ENCODE peak calls at places on chromosomes 5 and 9, in five cellular contexts. One of them, this sample, is unnamed.

GRCh38 chr9:107827304-107827703 is 337.7 kb upstream of the KLF4 start:
- DNase-seq in stimulated activated CD8-positive, alpha-beta memory T cell treated with anti-CD3 and anti-CD28 coated beads, Interleukin-7, amount 100 ng/mL, for 1 hour: no peak
- DNase-seq in substantia nigra: no peak
- DNase-seq in fibroblast of the aortic adventitia: peak
- DNase-seq in globus pallidus: no peak
- DNase-seq in this sample: no peak

GRCh38 chr9:89319015-89319905 is 960 bp downstream of the SECISBP2 start:
- DNase-seq in stimulated activated CD8-positive, alpha-beta memory T cell treated with anti-CD3 and anti-CD28 coated beads, Interleukin-7, amount 100 ng/mL, for 1 hour: no peak
- DNase-seq in substantia nigra: no peak
- DNase-seq in fibroblast of the aortic adventitia: no peak
- DNase-seq in globus pallidus: no peak
- DNase-seq in this sample: no peak

GRCh38 chr5:175288048-175288621 is 155.8 kb downstream of the DRD1 start:
- DNase-seq in stimulated activated CD8-positive, alpha-beta memory T cell treated with anti-CD3 and anti-CD28 coated beads, Interleukin-7, amount 100 ng/mL, for 1 hour: no peak
- DNase-seq in substantia nigra: no peak
- DNase-seq in fibroblast of the aortic adventitia: peak
- DNase-seq in globus pallidus: no peak
- DNase-seq in this sample: no peak

GRCh38 chr5:27437594-27438200 is 399.3 kb upstream of the CDH9 start:
- DNase-seq in stimulated activated CD8-positive, alpha-beta memory T cell treated with anti-CD3 and anti-CD28 coated beads, Interleukin-7, amount 100 ng/mL, for 1 hour: no peak
- DNase-seq in substantia nigra: no peak
- DNase-seq in fibroblast of the aortic adventitia: no peak
- DNase-seq in globus pallidus: no peak
- DNase-seq in this sample: no peak

GRCh38 chr9:130549093-130549735 is 30.2 kb upstream of the FUBP3 start:
- DNase-seq in stimulated activated CD8-positive, alpha-beta memory T cell treated with anti-CD3 and anti-CD28 coated beads, Interleukin-7, amount 100 ng/mL, for 1 hour: no peak
- DNase-seq in substantia nigra: no peak
- DNase-seq in fibroblast of the aortic adventitia: no peak
- DNase-seq in globus pallidus: no peak
- DNase-seq in this sample: no peak

GRCh38 chr5:115423541-115423940 is 121.0 kb downstream of the FEM1C start:
- DNase-seq in stimulated activated CD8-positive, alpha-beta memory T cell treated with anti-CD3 and anti-CD28 coated beads, Interleukin-7, amount 100 ng/mL, for 1 hour: no peak
- DNase-seq in substantia nigra: no peak
- DNase-seq in fibroblast of the aortic adventitia: peak
- DNase-seq in globus pallidus: peak
- DNase-seq in this sample: no peak

GRCh38 chr5:147901555-147901954 is 4.8 kb downstream of the C5orf46 start:
- DNase-seq in stimulated activated CD8-positive, alpha-beta memory T cell treated with anti-CD3 and anti-CD28 coated beads, Interleukin-7, amount 100 ng/mL, for 1 hour: no peak
- DNase-seq in substantia nigra: peak
- DNase-seq in fibroblast of the aortic adventitia: peak
- DNase-seq in globus pallidus: no peak
- DNase-seq in this sample: no peak

GRCh38 chr9:131951905-131952304 is 127.8 kb downstream of the MED27 start:
- DNase-seq in stimulated activated CD8-positive, alpha-beta memory T cell treated with anti-CD3 and anti-CD28 coated beads, Interleukin-7, amount 100 ng/mL, for 1 hour: no peak
- DNase-seq in substantia nigra: peak
- DNase-seq in fibroblast of the aortic adventitia: peak
- DNase-seq in globus pallidus: peak
- DNase-seq in this sample: no peak

GRCh38 chr5:61808091-61808490 is 476.0 kb downstream of the ZSWIM6 start:
- DNase-seq in stimulated activated CD8-positive, alpha-beta memory T cell treated with anti-CD3 and anti-CD28 coated beads, Interleukin-7, amount 100 ng/mL, for 1 hour: no peak
- DNase-seq in substantia nigra: no peak
- DNase-seq in fibroblast of the aortic adventitia: no peak
- DNase-seq in globus pallidus: no peak
- DNase-seq in this sample: no peak

GRCh38 chr9:15570769-15571168 is 17.9 kb downstream of the CCDC171 start:
- DNase-seq in stimulated activated CD8-positive, alpha-beta memory T cell treated with anti-CD3 and anti-CD28 coated beads, Interleukin-7, amount 100 ng/mL, for 1 hour: no peak
- DNase-seq in substantia nigra: no peak
- DNase-seq in fibroblast of the aortic adventitia: no peak
- DNase-seq in globus pallidus: no peak
- DNase-seq in this sample: no peak